ENCODE peak calls at places on chromosomes 7 and 10, in eight cellular contexts. M is adrenal gland; X is OCI-LY7; W is colonic mucosa; B is CD8-positive, alpha-beta memory T cell; G is tibial nerve; E is kidney; H is hepatocyte. V is an unnamed sample. For H3K4me1, the result is how much of the 10 kb centered on the place peaks cover.

GRCh38 chr7:127393370-127394058 is 1.0 kb upstream of the ZNF800 start:
- DNase-seq in M (no peak), X (no peak), W (no peak), B (no peak), G (no peak), E (no peak), H (peak), V (peak)

GRCh38 chr10:86733260-86733671 is 23.2 kb upstream of the BMPR1A start:
- DNase-seq in M (no peak), X (no peak), W (no peak), B (no peak), G (no peak), E (no peak), H (no peak), V (no peak)

GRCh38 chr7:117041007-117041406 is 87.7 kb downstream of the ST7 start:
- DNase-seq in M (no peak), X (no peak), W (no peak), B (no peak), G (no peak), E (no peak), H (no peak), V (no peak)

GRCh38 chr10:113320980-113321379 is 231.9 kb upstream of the HABP2 start:
- DNase-seq in M (peak), X (no peak), W (no peak), B (no peak), G (no peak), E (no peak), H (no peak), V (no peak)

GRCh38 chr10:100779329-100779728 is 33.9 kb downstream of the PAX2 start:
- DNase-seq in M (no peak), X (no peak), W (no peak), B (no peak), G (no peak), E (no peak), H (no peak), V (no peak)

GRCh38 chr10:14772399-14772798 is 2.3 kb downstream of the FAM107B start:
- DNase-seq in M (no peak), X (no peak), W (no peak), B (no peak), G (no peak), E (no peak), H (no peak), V (no peak)

GRCh38 chr10:47441973-47442750 is 41.8 kb downstream of the ANXA8 start:
- DNase-seq in M (no peak), X (no peak), W (no peak), B (no peak), G (no peak), E (no peak), H (no peak), V (no peak)

GRCh38 chr7:148717266-148717793 is 18.6 kb downstream of the CUL1 start:
- DNase-seq in M (no peak), X (no peak), W (no peak), B (no peak), G (no peak), E (no peak), H (no peak), V (no peak)

GRCh38 chr10:111319866-111320265 is 243.0 kb downstream of the ADRA2A start:
- DNase-seq in M (no peak), X (no peak), W (no peak), B (no peak), G (no peak), E (no peak), H (no peak), V (no peak)

GRCh38 chr7:30119890-30120577 is 14.8 kb upstream of the MTURN start:
- DNase-seq in M (no peak), X (peak), W (no peak), B (no peak), G (no peak), E (no peak), H (no peak), V (no peak)

GRCh38 chr10:63675171-63675570 is 154.0 kb downstream of the REEP3 start:
- DNase-seq in M (no peak), X (no peak), W (no peak), B (no peak), G (no peak), E (no peak), H (no peak), V (no peak)

GRCh38 chr10:52313350-52314006 is 603 bp upstream of the DKK1 start:
- DNase-seq in M (no peak), X (no peak), W (peak), B (no peak), G (no peak), E (no peak), H (peak), V (no peak)

GRCh38 chr7:25779002-25779546 is 372.9 kb upstream of the NFE2L3 start:
- DNase-seq in M (no peak), X (no peak), W (no peak), B (no peak), G (no peak), E (no peak), H (no peak), V (no peak)

GRCh38 chr7:44630791-44631457 is 24.5 kb downstream of the OGDH start:
- DNase-seq in M (no peak), X (no peak), W (no peak), B (no peak), G (no peak), E (no peak), H (no peak), V (no peak)
- H3K4me1 ChIP-seq in M (under half), X (half or more), W (under half), B (half or more), G (under half), E (half or more), H (half or more), V (under half)

GRCh38 chr7:2798669-2799068 is 45.4 kb downstream of the GNA12 start:
- DNase-seq in M (no peak), X (no peak), W (no peak), B (no peak), G (no peak), E (no peak), H (no peak), V (no peak)

GRCh38 chr7:2799253-2799652 is 44.9 kb downstream of the GNA12 start:
- DNase-seq in M (no peak), X (no peak), W (no peak), B (no peak), G (no peak), E (no peak), H (no peak), V (no peak)

GRCh38 chr7:2802082-2802481 is 42.0 kb downstream of the GNA12 start:
- DNase-seq in M (no peak), X (no peak), W (no peak), B (no peak), G (no peak), E (no peak), H (no peak), V (no peak)

GRCh38 chr7:2800923-2801682 is 43.0 kb downstream of the GNA12 start:
- DNase-seq in M (no peak), X (no peak), W (no peak), B (no peak), G (no peak), E (no peak), H (no peak), V (no peak)

GRCh38 chr7:2800220-2800922 is 43.7 kb downstream of the GNA12 start:
- DNase-seq in M (no peak), X (no peak), W (no peak), B (no peak), G (no peak), E (no peak), H (no peak), V (no peak)
- H3K27ac ChIP-seq in M (no peak), X (no peak), W (no peak), B (no peak), G (no peak), E (no peak), H (peak), V (no peak)

GRCh38 chr7:101871351-101871750 is 53.9 kb downstream of the CUX1 start:
- DNase-seq in M (no peak), X (peak), W (no peak), B (no peak), G (no peak), E (no peak), H (no peak), V (no peak)
- H3K4me1 ChIP-seq in M (under half), X (half or more), W (under half), B (under half), G (under half), E (under half), H (under half), V (under half)

GRCh38 chr7:351681-352480 is 61.9 kb downstream of the FOXL3 start:
- DNase-seq in M (no peak), X (no peak), W (no peak), B (peak), G (no peak), E (no peak), H (no peak), V (no peak)

GRCh38 chr7:348480-348844 is 58.5 kb downstream of the FOXL3 start:
- DNase-seq in M (no peak), X (no peak), W (no peak), B (no peak), G (no peak), E (no peak), H (no peak), V (no peak)

GRCh38 chr7:353746-354325 is 63.9 kb downstream of the FOXL3 start:
- DNase-seq in M (no peak), X (no peak), W (no peak), B (no peak), G (no peak), E (no peak), H (no peak), V (peak)

GRCh38 chr7:348962-349755 is 59.2 kb downstream of the FOXL3 start:
- DNase-seq in M (no peak), X (no peak), W (no peak), B (no peak), G (no peak), E (no peak), H (no peak), V (no peak)

DNA sequence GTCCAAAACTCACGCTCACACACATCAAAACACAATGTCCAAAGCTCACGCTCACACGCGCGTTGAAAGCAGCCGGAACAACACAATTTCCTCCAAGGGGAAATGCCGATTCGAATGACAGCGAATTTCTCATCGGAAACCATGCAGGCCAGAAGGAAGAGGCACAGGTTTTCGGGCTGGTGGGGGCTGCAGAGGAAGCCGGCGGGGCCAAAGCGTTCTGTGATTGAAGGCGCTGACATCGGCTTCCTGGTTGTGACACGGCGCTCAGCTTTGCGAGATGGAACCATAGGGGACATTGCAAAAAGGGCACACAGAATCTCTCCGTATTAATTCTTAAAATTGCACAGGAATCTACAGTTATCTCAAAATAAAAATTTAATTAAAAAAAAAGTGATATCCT is 61.3 kb downstream of the FOXL3 start:
- DNase-seq in M (no peak), X (no peak), W (no peak), B (peak), G (no peak), E (no peak), H (no peak), V (no peak)
- H3K27ac ChIP-seq in M (no peak), X (no peak), W (no peak), B (peak), G (no peak), E (no peak), H (no peak), V (no peak)

DNA sequence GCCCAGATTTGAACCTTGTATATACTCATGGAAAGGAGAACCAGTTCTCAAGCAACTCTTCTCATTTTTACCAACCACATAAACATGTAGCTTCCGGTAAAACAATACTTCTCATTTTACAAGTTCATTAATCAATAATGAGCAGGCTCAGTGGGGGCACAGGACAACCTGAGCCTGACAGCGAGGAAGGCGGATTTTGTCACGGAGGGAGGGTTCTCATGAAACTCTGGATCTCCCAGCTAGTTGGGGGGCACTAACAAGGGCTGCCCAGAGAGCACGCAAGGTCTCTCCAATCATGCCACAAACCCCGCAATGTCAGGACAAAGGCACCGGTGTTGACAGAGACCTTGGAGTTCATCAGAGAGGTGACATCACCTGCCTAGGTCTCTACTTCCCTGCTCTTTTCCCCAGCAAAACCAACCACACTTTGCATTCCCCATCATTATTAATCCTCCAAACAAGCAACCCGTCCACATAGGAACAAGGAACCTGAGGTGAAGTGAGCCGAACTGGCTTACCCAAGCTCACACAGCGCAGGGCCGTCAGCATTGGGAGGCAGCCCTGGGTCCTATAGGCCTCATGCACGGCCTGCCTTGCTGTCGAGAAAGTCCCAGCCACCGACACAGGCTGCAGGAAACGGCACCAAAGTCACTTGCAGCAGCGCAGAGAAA is 192.1 kb upstream of the KLF14 start:
- DNase-seq in M (no peak), X (no peak), W (no peak), B (peak), G (no peak), E (no peak), H (no peak), V (no peak)
- H3K4me1 ChIP-seq in M (under half), X (under half), W (under half), B (half or more), G (under half), E (under half), H (under half), V (under half)

GRCh38 chr7:27095050-27095896 is 527 bp downstream of the HOXA1 start:
- DNase-seq in M (no peak), X (peak), W (no peak), B (no peak), G (no peak), E (no peak), H (no peak), V (no peak)
- H3K27ac ChIP-seq in M (no peak), X (no peak), W (no peak), B (no peak), G (no peak), E (no peak), H (no peak), V (no peak)